ENCODE peak calls at places on chromosome 1, in ten cellular contexts. O is aorta, I is KBM-7, Y is GM04504, M is NCI-H2081, H is HCT116, L is tibial artery, S is MCF 10A, D is left ventricle myocardium superior, C is AG08396. Q is an unnamed sample.

GRCh38 chr1:222616535-222616934 is 1.4 kb upstream of the MIA3 start:
- DNase-seq in O (no peak), I (no peak), Y (peak; percentile 87), M (no peak), H (no peak), L (no peak), S (peak; percentile 45), D (no peak), C (peak; percentile 74), Q (no peak)

GRCh38 chr1:200039849-200040479 is 12.5 kb downstream of the NR5A2 start:
- DNase-seq in O (no peak), I (no peak), Y (no peak), M (no peak), H (no peak), L (no peak), S (peak; percentile 16), D (no peak), C (no peak), Q (no peak)

GRCh38 chr1:38776466-38776865 is 83.1 kb downstream of the RRAGC start:
- DNase-seq in O (no peak), I (no peak), Y (no peak), M (no peak), H (no peak), L (no peak), S (no peak), D (no peak), C (no peak), Q (no peak)

GRCh38 chr1:27687906-27688305 is 15.9 kb upstream of the IFI6 start:
- DNase-seq in O (no peak), I (no peak), Y (no peak), M (no peak), H (no peak), L (no peak), S (no peak), D (no peak), C (no peak), Q (no peak)

GRCh38 chr1:14143777-14144176 is 443.8 kb downstream of the PRDM2 start:
- DNase-seq in O (no peak), I (no peak), Y (no peak), M (no peak), H (no peak), L (no peak), S (no peak), D (no peak), C (no peak), Q (no peak)

GRCh38 chr1:226420328-226420727 is 12.4 kb upstream of the PARP1 start:
- DNase-seq in O (no peak), I (no peak), Y (no peak), M (no peak), H (no peak), L (no peak), S (no peak), D (no peak), C (no peak), Q (no peak)

GRCh38 chr1:12549106-12549459 is 68.9 kb downstream of the DHRS3 start:
- DNase-seq in O (peak; percentile 83), I (no peak), Y (no peak), M (no peak), H (no peak), L (peak; percentile 52), S (no peak), D (peak; percentile 74), C (no peak), Q (no peak)

GRCh38 chr1:59261537-59261936 is 35.4 kb upstream of the FGGY start:
- DNase-seq in O (no peak), I (no peak), Y (no peak), M (no peak), H (no peak), L (peak; percentile 40), S (no peak), D (no peak), C (no peak), Q (no peak)

Q was measured in stimulated activated effector memory CD8-positive, alpha-beta T cell treated with anti-CD3 and anti-CD28 coated beads, Interleukin-12 subunit alpha, Interleukin-12 subunit beta, amount 100 ng/mL, for 72 hours.